ENCODE peak calls at places on chromosome 2, in five cellular contexts. Y, I, T, D and X are unnamed samples.

GRCh38 chr2:240387669-240388358 is 47.6 kb upstream of the GPC1 start:
- DNase-seq in D (peak), Y (peak), I (no peak), T (no peak), X (no peak)

GRCh38 chr2:120858361-120858760 is 122.7 kb downstream of the GLI2 start:
- DNase-seq in D (no peak), I (no peak), T (no peak), Y (no peak), X (no peak)

GRCh38 chr2:10172033-10172865 is 49.7 kb downstream of the RRM2 start:
- DNase-seq in T (no peak), Y (no peak), I (no peak), D (no peak), X (no peak)

GRCh38 chr2:74947703-74948102 is 10.7 kb upstream of the POLE4 start:
- DNase-seq in Y (no peak), D (no peak), I (no peak), T (no peak), X (peak)

GRCh38 chr2:20514596-20515269 is 67.9 kb downstream of the RHOB start:
- DNase-seq in I (no peak), Y (peak), T (no peak), D (peak), X (no peak)

GRCh38 chr2:228048838-228049490 is 132.5 kb downstream of the SPHKAP start:
- DNase-seq in I (peak), T (no peak), D (peak), Y (peak), X (no peak)

GRCh38 chr2:217801711-217802110 is 201.1 kb downstream of the TNS1 start:
- DNase-seq in I (no peak), D (no peak), T (no peak), Y (no peak), X (no peak)

GRCh38 chr2:30267576-30267975 is 36.2 kb downstream of the LBH start:
- DNase-seq in Y (no peak), I (no peak), D (no peak), T (no peak), X (no peak)

GRCh38 chr2:240216197-240216596 is 75.7 kb upstream of the OTOS start:
- DNase-seq in Y (no peak), I (no peak), T (no peak), D (no peak), X (no peak)

GRCh38 chr2:109385506-109385905 is 228.3 kb downstream of the SEPTIN10 start:
- DNase-seq in I (no peak), T (no peak), Y (no peak), D (no peak), X (no peak)

GRCh38 chr2:235614900-235615712 is 121.3 kb downstream of the AGAP1 start:
- DNase-seq in D (peak), T (no peak), Y (peak), I (no peak), X (no peak)

GRCh38 chr2:34907812-34908211 is 1308.7 kb upstream of the FAM98A start:
- DNase-seq in T (no peak), I (no peak), D (no peak), Y (no peak), X (no peak)
- TF ChIP-seq CTCF in T (no peak), I (no peak), D (no peak), Y (no peak), X (no peak)

GRCh38 chr2:107437265-107437664 is 389.4 kb upstream of the RGPD4 start:
- DNase-seq in I (no peak), Y (no peak), T (no peak), D (no peak), X (no peak)

DNA sequence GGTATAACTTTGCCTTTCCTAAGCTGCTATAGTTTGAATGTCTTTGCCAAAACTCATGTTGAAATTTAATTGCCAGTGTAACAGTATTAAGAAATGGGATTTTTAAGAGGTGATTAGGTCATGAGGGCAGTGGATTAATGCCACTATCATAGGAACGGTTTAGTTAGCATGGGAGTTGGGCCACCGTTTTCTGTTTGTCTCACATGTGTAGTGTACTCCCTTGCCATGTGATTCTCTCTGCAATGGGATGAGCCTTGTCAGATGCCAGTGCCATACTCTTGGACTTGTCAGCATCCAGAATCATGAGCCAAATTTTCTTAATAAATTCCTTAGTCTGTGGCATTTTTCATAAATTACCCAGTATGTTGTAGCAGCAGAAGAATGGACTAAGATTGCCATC is 388.9 kb upstream of the RGPD4 start:
- DNase-seq in Y (peak), D (no peak), T (no peak), I (no peak), X (no peak)
- TF ChIP-seq CTCF in Y (no peak), D (no peak), T (no peak), I (no peak), X (no peak)

GRCh38 chr2:158457826-158458616 is 1.3 kb downstream of the PKP4 start:
- DNase-seq in T (peak), Y (peak), D (peak), I (peak), X (peak)
- TF ChIP-seq CTCF in T (no peak), Y (peak), D (peak), I (no peak), X (peak)

DNA sequence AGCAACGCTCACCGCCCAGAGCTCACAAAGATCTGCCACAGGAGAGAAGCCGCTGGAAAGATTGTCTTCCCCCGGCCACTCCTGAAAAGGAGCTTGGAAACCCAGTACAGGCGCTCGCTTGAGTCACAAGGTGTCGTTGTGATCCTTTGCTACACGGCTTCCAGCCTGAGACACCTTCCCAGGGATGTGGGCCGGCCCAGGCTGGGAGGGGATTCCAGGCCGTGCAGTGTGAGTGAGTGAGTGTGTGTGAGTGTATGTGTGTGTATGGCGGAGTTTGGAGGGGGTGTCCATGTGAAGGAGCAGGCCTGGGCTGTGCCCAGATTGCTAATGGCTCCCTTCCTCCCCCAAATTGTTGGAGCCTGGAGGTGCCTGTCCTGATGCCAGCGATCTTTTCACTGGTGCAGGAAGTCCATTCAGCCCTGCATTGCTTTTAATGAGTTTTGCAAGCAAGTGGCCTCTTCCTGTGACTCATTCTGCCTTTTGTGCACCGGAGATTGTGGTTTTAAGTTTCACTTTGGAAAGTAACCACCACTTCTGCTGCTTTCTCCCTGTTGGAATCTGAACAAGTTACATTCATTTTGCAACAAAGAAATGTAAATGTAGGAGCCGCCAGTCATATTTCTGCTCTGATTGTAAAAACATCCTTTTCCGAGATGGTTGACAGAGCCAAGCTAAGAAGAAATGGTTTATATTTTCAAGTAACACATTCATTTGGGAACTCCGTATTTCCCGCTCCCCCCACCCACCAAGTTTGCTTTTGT is 83.7 kb downstream of the LPIN1 start:
- DNase-seq in I (peak), D (peak), Y (peak), T (peak), X (peak)
- TF ChIP-seq CTCF in I (no peak), D (peak), Y (peak), T (peak), X (peak)

GRCh38 chr2:42457011-42457410 is 36.8 kb downstream of the KCNG3 start:
- DNase-seq in T (no peak), Y (no peak), I (peak), D (no peak), X (no peak)
- TF ChIP-seq CTCF in T (peak), Y (peak), I (peak), D (peak), X (peak)

DNA sequence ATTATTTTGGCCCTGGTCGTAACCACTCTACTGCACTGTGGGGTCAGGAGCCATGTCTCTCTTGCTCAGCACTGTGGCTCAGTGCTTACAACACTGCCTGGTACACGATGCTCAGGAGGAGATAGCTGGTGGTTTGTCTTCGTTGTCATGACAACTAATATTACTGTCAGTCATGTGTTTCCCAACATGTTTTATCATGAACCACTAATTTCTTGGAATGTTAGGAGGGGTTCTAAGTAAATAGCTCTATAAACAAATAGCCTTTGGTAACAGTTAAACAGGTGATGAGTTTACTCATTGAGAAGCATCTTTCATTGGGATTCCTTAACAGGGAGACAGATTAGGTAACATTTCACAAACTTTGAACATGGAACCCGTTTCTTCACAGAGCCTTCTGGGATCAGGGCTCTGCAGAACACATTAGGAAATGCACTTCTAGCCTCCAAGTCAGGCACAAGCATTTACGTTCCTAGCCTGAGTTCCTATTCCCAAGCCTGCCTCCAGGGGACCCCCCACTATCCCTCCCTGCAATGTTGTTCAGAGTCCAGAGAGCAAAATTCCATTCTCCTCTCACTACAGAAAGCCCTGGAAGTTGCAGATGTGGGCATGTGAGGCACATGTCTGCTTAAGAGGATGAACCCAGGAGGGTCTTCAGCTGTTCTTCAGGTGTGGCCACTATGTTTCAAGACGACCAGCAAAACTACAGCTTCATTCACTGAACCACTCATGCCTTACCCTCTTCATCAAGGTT is 6.4 kb upstream of the RBM44 start:
- DNase-seq in I (peak), Y (peak), D (no peak), T (no peak), X (no peak)
- TF ChIP-seq CTCF in I (peak), Y (peak), D (peak), T (no peak), X (peak)

DNA sequence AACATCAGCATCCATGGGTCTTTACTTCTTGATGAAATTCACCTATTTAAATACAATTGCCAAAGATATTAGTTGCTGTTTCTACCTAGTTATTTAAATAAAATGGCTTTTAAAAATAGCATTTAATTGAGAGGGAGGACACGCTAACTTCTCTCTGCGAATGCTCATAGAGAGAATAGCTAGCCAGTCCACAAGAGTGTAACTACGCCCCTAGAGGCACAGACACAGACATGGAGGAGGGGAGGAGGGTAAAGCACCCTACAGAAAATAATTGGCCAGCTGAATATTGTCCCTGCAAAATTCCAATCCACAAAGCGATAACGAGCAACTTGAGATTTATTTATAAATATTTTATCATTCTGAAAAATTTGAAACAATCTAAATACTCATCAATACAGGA is 97.0 kb upstream of the PAPOLG start:
- DNase-seq in D (no peak), T (no peak), I (no peak), Y (no peak), X (no peak)
- TF ChIP-seq CTCF in D (peak), T (peak), I (no peak), Y (no peak), X (peak)